ENCODE peak calls at places on chromosome 9, in four cellular contexts. One of them, this sample, is unnamed.
A peak's percentile ranks its signal among the peaks of the same experiment; 100 is the strongest.

GRCh38 chr9:98108540-98109031 is 10.4 kb downstream of the TRIM14 start:
- DNase-seq in activated gamma-delta T cell treated with Interleukin-2 at 50 U/mL for 16 hours: no peak
- DNase-seq in transverse colon: no peak
- DNase-seq in HT1080: no peak
- DNase-seq in this sample: peak; percentile 33

GRCh38 chr9:121968056-121968455 is 125.1 kb downstream of the TTLL11 start:
- DNase-seq in activated gamma-delta T cell treated with Interleukin-2 at 50 U/mL for 16 hours: no peak
- DNase-seq in transverse colon: no peak
- DNase-seq in HT1080: no peak
- DNase-seq in this sample: no peak

GRCh38 chr9:138022121-138022741 is 144.6 kb downstream of the CACNA1B start:
- DNase-seq in transverse colon: no peak
- DNase-seq in HT1080: peak; percentile 30
- DNase-seq in activated gamma-delta T cell treated with Interleukin-2 at 50 U/mL for 16 hours: no peak
- DNase-seq in this sample: no peak

GRCh38 chr9:127517620-127518019 is 66.3 kb downstream of the LRSAM1 start:
- DNase-seq in activated gamma-delta T cell treated with Interleukin-2 at 50 U/mL for 16 hours: no peak
- DNase-seq in transverse colon: no peak
- DNase-seq in HT1080: no peak
- DNase-seq in this sample: no peak

GRCh38 chr9:132994410-132995120 is 16.1 kb downstream of the GFI1B start:
- DNase-seq in transverse colon: peak; percentile 36
- DNase-seq in HT1080: peak; percentile 25
- DNase-seq in activated gamma-delta T cell treated with Interleukin-2 at 50 U/mL for 16 hours: no peak
- DNase-seq in this sample: no peak

GRCh38 chr9:81456431-81456970 is 232.8 kb downstream of the TLE1 start:
- DNase-seq in HT1080: peak; percentile 48
- DNase-seq in transverse colon: no peak
- DNase-seq in activated gamma-delta T cell treated with Interleukin-2 at 50 U/mL for 16 hours: no peak
- DNase-seq in this sample: no peak

GRCh38 chr9:74379718-74380117 is 117.4 kb upstream of the RORB start:
- DNase-seq in HT1080: peak; percentile 53
- DNase-seq in activated gamma-delta T cell treated with Interleukin-2 at 50 U/mL for 16 hours: no peak
- DNase-seq in transverse colon: no peak
- DNase-seq in this sample: no peak

GRCh38 chr9:116234091-116234490 is 80.5 kb downstream of the PAPPA start:
- DNase-seq in HT1080: peak; percentile 97
- DNase-seq in activated gamma-delta T cell treated with Interleukin-2 at 50 U/mL for 16 hours: no peak
- DNase-seq in transverse colon: no peak
- DNase-seq in this sample: no peak

GRCh38 chr9:86735772-86736458 is 211.4 kb downstream of the GAS1 start:
- DNase-seq in transverse colon: no peak
- DNase-seq in activated gamma-delta T cell treated with Interleukin-2 at 50 U/mL for 16 hours: no peak
- DNase-seq in HT1080: no peak
- DNase-seq in this sample: no peak

GRCh38 chr9:105535920-105536668 is 21.8 kb upstream of the FKTN start:
- DNase-seq in activated gamma-delta T cell treated with Interleukin-2 at 50 U/mL for 16 hours: no peak
- DNase-seq in transverse colon: no peak
- DNase-seq in HT1080: no peak
- DNase-seq in this sample: no peak

GRCh38 chr9:91198405-91198804 is 163.3 kb downstream of the AUH start:
- DNase-seq in HT1080: no peak
- DNase-seq in transverse colon: no peak
- DNase-seq in activated gamma-delta T cell treated with Interleukin-2 at 50 U/mL for 16 hours: no peak
- DNase-seq in this sample: no peak

GRCh38 chr9:133976888-133977287 is 15.2 kb downstream of the VAV2 start:
- DNase-seq in transverse colon: no peak
- DNase-seq in HT1080: no peak
- DNase-seq in activated gamma-delta T cell treated with Interleukin-2 at 50 U/mL for 16 hours: no peak
- DNase-seq in this sample: no peak

GRCh38 chr9:95516736-95517558 is at the start of gene PTCH1:
- DNase-seq in activated gamma-delta T cell treated with Interleukin-2 at 50 U/mL for 16 hours: peak; percentile 24
- DNase-seq in transverse colon: peak; percentile 67
- DNase-seq in HT1080: no peak
- DNase-seq in this sample: no peak